ENCODE peak calls at places on chromosomes 4 and X, in five cellular contexts. A is GM23338, J is ovary, F is breast epithelium, Y is WERI-Rb-1. C is an unnamed sample.

GRCh38 chr4:37891221-37892159 is 606 bp downstream of the TBC1D1 start:
- DNase-seq in F (no peak), Y (peak; percentile 42), A (peak; percentile 75), J (peak; percentile 54), C (no peak)

GRCh38 chrX:2442694-2443093 is 58.1 kb downstream of the DHRSX start:
- DNase-seq in F (no peak), J (no peak), A (no peak), Y (no peak), C (no peak)

GRCh38 chr4:4994312-4995097 is 24.8 kb downstream of the CYTL1 start:
- DNase-seq in F (no peak), A (no peak), Y (no peak), J (no peak), C (no peak)

GRCh38 chr4:37461801-37462200 is 217.3 kb downstream of the NWD2 start:
- DNase-seq in Y (no peak), F (no peak), A (no peak), J (no peak), C (no peak)

GRCh38 chr4:107589269-107589668 is 130.8 kb downstream of the PAPSS1 start:
- DNase-seq in F (no peak), Y (no peak), J (no peak), A (no peak), C (no peak)

GRCh38 chr4:117466388-117466787 is 381.0 kb upstream of the TRAM1L1 start:
- DNase-seq in Y (no peak), A (peak; percentile 14), F (no peak), J (no peak), C (no peak)

GRCh38 chrX:134144231-134144630 is 92.8 kb upstream of the CCDC160 start:
- DNase-seq in J (no peak), A (peak; percentile 35), Y (no peak), F (no peak), C (no peak)

GRCh38 chr4:5955201-5955821 is 62.4 kb upstream of the CRMP1 start:
- DNase-seq in Y (peak; percentile 55), J (no peak), F (no peak), A (peak; percentile 52), C (no peak)

GRCh38 chrX:129961180-129962083 is 21.0 kb upstream of the BCORL1 start:
- DNase-seq in Y (no peak), F (peak; percentile 70), A (peak; percentile 80), J (no peak), C (peak; percentile 10)

GRCh38 chrX:119406739-119407138 is 7.6 kb downstream of the SLC25A43 start:
- DNase-seq in Y (no peak), A (no peak), J (no peak), F (no peak), C (no peak)

GRCh38 chr4:3124070-3124767 is 49.7 kb downstream of the HTT start:
- DNase-seq in F (no peak), J (no peak), A (no peak), Y (no peak), C (no peak)
- H3K36me3 ChIP-seq in F (no peaks in the 10 kb centered on the region), J (no peaks in the 10 kb centered on the region), A (peaks cover 28% of the 10 kb centered on the region), Y (peaks cover 68% of the 10 kb centered on the region), C (peaks cover 18% of the 10 kb centered on the region)

DNA sequence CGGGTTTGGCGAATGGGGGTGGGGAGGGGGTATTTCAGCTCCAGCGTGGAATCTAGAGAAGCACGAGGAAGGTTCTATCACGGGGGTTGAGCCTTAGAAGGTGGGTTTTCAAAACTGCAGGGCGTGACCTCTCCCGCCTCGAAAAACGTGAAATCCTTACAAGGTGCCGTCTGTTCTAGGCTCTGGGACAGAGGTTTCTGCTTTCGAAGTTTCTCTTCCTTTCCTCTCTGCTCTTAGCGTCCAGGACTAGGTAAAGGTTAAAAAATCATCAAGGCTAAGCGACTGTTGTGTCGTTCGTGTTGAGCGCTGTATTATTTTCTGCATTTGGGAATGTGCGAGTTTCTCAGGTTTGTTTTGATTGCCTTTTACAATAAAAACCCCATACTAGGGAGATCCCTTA is 1.1 kb downstream of the FHL1 start:
- DNase-seq in J (no peak), Y (no peak), A (peak; percentile 17), F (no peak), C (no peak)
- H3K27ac ChIP-seq in J (peak overlapping the region; percentile 27), Y (no peak overlapping the region), A (no peak overlapping the region), F (peak overlapping the region; percentile 92), C (no peak overlapping the region)

GRCh38 chrX:11764602-11765067 is 6.6 kb downstream of the MSL3 start:
- DNase-seq in F (no peak), Y (no peak), J (no peak), A (no peak), C (no peak)
- H3K36me3 ChIP-seq in F (peaks cover 3% of the 10 kb centered on the region), Y (peaks cover 23% of the 10 kb centered on the region), J (no peaks in the 10 kb centered on the region), A (no peaks in the 10 kb centered on the region), C (peaks cover 3% of the 10 kb centered on the region)

GRCh38 chrX:10050481-10050880 is 83.3 kb downstream of the CLDN34 start:
- DNase-seq in J (no peak), Y (no peak), A (peak; percentile 87), F (peak; percentile 51), C (no peak)
- H3K27ac ChIP-seq in J (no peak overlapping the region), Y (no peak overlapping the region), A (peak overlapping the region; percentile 97), F (no peak overlapping the region), C (no peak overlapping the region)

GRCh38 chr4:165094873-165095272 is 17.8 kb downstream of the TMEM192 start:
- DNase-seq in J (no peak), F (no peak), A (no peak), Y (no peak), C (no peak)

GRCh38 chr4:165096776-165097175 is 15.9 kb downstream of the TMEM192 start:
- DNase-seq in Y (no peak), J (no peak), F (no peak), A (peak; percentile 56), C (peak; percentile 6)

DNA sequence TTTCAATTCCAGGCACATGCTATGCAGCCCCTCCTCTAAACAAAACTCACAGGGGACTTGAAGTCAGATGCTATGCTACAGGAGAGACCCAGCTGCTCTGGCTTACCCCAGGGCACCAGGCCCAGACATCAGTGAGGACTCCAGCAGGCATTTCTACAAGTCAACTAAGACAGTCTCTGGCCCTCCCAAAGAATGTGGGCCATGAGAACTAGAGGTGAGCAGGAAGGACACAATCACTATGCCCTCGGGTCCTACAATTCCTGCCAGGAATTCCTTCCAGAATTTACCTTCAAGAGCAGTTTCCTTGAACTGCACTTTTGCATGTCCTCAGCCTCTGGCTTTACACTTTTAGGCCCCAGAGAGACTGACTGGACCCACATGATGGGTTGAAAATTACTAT is 17.4 kb downstream of the TMEM192 start:
- DNase-seq in J (no peak), Y (no peak), F (no peak), A (peak; percentile 7), C (no peak)
- H3K36me3 ChIP-seq in J (no peaks in the 10 kb centered on the region), Y (peaks cover 27% of the 10 kb centered on the region), F (no peaks in the 10 kb centered on the region), A (no peaks in the 10 kb centered on the region), C (no peaks in the 10 kb centered on the region)

GRCh38 chr4:87532109-87532508 is 2.9 kb upstream of the SPARCL1 start:
- DNase-seq in F (no peak), J (no peak), A (no peak), Y (no peak), C (no peak)

GRCh38 chr4:87529187-87529586 is at the start of gene SPARCL1:
- DNase-seq in A (peak; percentile 23), F (no peak), Y (no peak), J (peak; percentile 47), C (no peak)

GRCh38 chr4:87530868-87531267 is 1.7 kb upstream of the SPARCL1 start:
- DNase-seq in F (no peak), A (peak; percentile 17), Y (no peak), J (peak; percentile 87), C (no peak)

GRCh38 chr4:87527446-87528240 is 1.5 kb downstream of the SPARCL1 start:
- DNase-seq in J (no peak), A (no peak), Y (no peak), F (no peak), C (no peak)

GRCh38 chr4:87532907-87533306 is 3.7 kb upstream of the SPARCL1 start:
- DNase-seq in J (no peak), F (no peak), A (no peak), Y (no peak), C (no peak)
- H3K27ac ChIP-seq in J (no peak overlapping the region), F (peak overlapping the region; percentile 79), A (no peak overlapping the region), Y (no peak overlapping the region), C (no peak overlapping the region)

GRCh38 chr4:119244832-119245231 is 32.3 kb downstream of the USP53 start:
- DNase-seq in A (no peak), J (no peak), F (no peak), Y (no peak), C (no peak)

GRCh38 chr4:119246177-119246576 is 33.7 kb downstream of the USP53 start:
- DNase-seq in F (no peak), A (no peak), J (no peak), Y (no peak), C (no peak)

GRCh38 chr4:119244344-119244743 is 31.8 kb downstream of the USP53 start:
- DNase-seq in A (no peak), Y (no peak), F (no peak), J (no peak), C (no peak)

GRCh38 chr4:119242417-119242816 is 29.9 kb downstream of the USP53 start:
- DNase-seq in A (peak; percentile 29), F (no peak), J (no peak), Y (no peak), C (no peak)

GRCh38 chr4:119243868-119244267 is 31.4 kb downstream of the USP53 start:
- DNase-seq in F (no peak), A (no peak), Y (no peak), J (no peak), C (no peak)
- H3K36me3 ChIP-seq in F (no peaks in the 10 kb centered on the region), A (no peaks in the 10 kb centered on the region), Y (no peaks in the 10 kb centered on the region), J (no peaks in the 10 kb centered on the region), C (peaks cover 12% of the 10 kb centered on the region)

DNA sequence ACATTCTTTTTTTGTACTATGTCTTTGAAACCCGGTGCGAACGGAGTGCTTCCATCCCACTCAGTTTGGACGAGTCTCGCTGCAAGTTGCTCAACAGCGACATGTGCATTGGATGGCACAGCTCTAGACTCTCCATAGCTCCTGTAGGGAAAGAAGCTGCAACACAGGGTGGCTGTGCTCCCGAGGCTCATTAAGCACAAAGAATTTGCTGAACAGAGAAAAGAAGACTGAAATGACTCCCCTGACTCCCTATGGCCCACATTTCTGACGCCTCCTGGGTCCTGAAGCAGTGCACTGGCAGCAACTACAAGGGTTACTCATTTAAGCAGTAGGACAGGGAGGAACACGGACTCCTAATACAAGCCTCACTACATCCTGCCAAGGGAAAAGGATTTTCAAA is 127.4 kb downstream of the SH3RF1 start:
- DNase-seq in A (no peak), J (no peak), F (no peak), Y (no peak), C (no peak)
- H3K27ac ChIP-seq in A (peak overlapping the region; percentile 51), J (no peak overlapping the region), F (no peak overlapping the region), Y (no peak overlapping the region), C (no peak overlapping the region)

DNA sequence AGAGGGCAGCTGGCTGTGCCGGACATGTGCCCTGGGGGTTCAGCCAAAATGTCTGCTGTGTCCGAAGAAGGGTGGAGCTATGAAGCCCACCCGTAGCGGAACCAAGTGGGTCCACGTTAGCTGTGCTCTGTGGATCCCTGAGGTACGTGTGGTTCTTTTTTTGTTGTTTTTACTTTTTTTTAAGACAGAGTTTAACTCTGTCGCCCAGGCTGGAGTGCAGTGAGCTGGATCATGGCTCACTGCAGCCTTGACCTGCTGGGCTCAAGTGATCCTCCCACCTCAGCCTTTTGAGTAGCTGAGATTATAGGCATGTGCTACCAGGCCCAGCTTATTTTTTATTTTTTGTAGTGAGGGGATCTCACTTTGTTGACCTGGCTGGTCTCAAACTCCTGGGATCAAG is 46.2 kb downstream of the JADE1 start:
- DNase-seq in A (no peak), J (no peak), F (no peak), Y (no peak), C (no peak)
- H3K36me3 ChIP-seq in A (peaks cover 100% of the 10 kb centered on the region), J (no peaks in the 10 kb centered on the region), F (peaks cover 9% of the 10 kb centered on the region), Y (peaks cover 100% of the 10 kb centered on the region), C (peaks cover 50% of the 10 kb centered on the region)